ENCODE peak calls at places on chromosomes 1 and 21, in four cellular contexts. K is SK-N-SH, D is neural progenitor cell, Y is cardiac muscle cell. O is an unnamed sample. For H3K36me3 and H3K27me3, the result is how much of the 10 kb centered on the place peaks cover.

GRCh38 chr21:35904995-35905972 is 155.0 kb downstream of the SETD4 start:
- DNase-seq in Y (no peak), K (no peak), D (no peak), O (no peak)

GRCh38 chr1:48966583-48966982 is 189.9 kb upstream of the BEND5 start:
- DNase-seq in K (no peak), Y (no peak), D (no peak), O (no peak)

GRCh38 chr21:29613021-29613420 is 314.3 kb downstream of the BACH1 start:
- DNase-seq in K (no peak), Y (no peak), D (no peak), O (no peak)

GRCh38 chr1:96520542-96520941 is 201.0 kb upstream of the PTBP2 start:
- DNase-seq in D (peak), K (no peak), Y (no peak), O (no peak)

GRCh38 chr1:157348538-157349480 is 203.5 kb downstream of the FCRL5 start:
- DNase-seq in D (no peak), K (no peak), Y (no peak), O (no peak)

GRCh38 chr1:153774780-153775431 is at the start of gene SLC27A3:
- DNase-seq in Y (peak), D (peak), K (peak), O (peak)

GRCh38 chr1:30034627-30035521 is 688.5 kb downstream of the MATN1 start:
- DNase-seq in Y (no peak), K (peak), D (no peak), O (no peak)

GRCh38 chr1:44924835-44925464 is 61.4 kb downstream of the EIF2B3 start:
- DNase-seq in K (no peak), Y (no peak), D (peak), O (no peak)

GRCh38 chr1:192439373-192440025 is 122.7 kb downstream of the RGS21 start:
- DNase-seq in Y (no peak), K (no peak), D (no peak), O (no peak)

GRCh38 chr1:7621334-7622219 is 149.5 kb upstream of the VAMP3 start:
- DNase-seq in D (no peak), K (no peak), Y (peak), O (no peak)

GRCh38 chr1:151887028-151887427 is 22.3 kb downstream of the THEM4 start:
- DNase-seq in Y (no peak), K (no peak), D (no peak), O (no peak)

GRCh38 chr21:42648606-42649005 is 4.8 kb upstream of the PDE9A start:
- DNase-seq in Y (no peak), D (no peak), K (no peak), O (no peak)

GRCh38 chr1:157966034-157966671 is 27.3 kb upstream of the KIRREL1 start:
- DNase-seq in Y (no peak), D (no peak), K (no peak), O (no peak)

DNA sequence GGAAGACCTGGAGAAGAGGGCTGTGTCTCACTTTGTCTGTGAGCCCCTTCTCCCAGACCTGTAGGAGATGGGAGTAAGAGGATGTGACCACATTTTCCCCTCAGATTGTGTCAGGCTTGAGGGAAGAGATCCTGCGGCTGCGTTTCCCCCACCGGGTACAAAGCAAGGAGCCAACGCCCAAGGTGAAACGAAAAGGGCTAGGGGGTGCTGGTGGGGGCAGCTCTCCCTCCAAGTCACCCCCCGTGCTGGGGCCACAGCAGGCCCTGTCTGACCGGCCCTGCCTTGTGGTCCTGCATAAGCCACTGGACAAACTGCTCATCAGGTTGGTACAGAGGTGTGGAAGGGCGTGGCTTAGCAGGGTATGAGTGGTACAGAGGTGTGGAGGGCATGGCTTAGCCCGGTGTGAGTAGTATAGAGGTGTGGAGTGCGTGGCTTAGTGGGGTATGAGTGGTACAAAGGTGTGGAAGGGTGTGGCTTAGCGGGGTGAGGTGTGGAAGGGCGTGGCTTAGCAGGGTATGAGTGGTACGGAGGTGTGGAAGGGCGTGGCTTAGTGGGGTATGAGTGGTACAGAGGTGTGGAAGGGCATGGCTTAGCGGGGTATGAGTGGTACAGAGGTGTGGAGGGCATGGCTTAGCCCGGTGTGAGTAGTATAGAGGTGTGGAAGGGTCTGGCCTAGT is 30.6 kb downstream of the HYI start:
- DNase-seq in K (no peak), Y (no peak), D (no peak), O (peak)
- H3K36me3 ChIP-seq in K (under half), Y (under half), D (under half), O (under half)

GRCh38 chr1:234292548-234292947 is 80.7 kb upstream of the COA6 start:
- DNase-seq in K (no peak), Y (no peak), D (no peak), O (no peak)
- H3K27me3 ChIP-seq in K (under half), Y (under half), D (under half), O (under half)

GRCh38 chr1:206930210-206930798 is 8.6 kb upstream of the FCMR start:
- DNase-seq in K (no peak), D (no peak), Y (no peak), O (no peak)

GRCh38 chr1:206932271-206932670 is 10.5 kb upstream of the FCMR start:
- DNase-seq in D (no peak), Y (no peak), K (no peak), O (no peak)

GRCh38 chr1:206931709-206932108 is 10.0 kb upstream of the FCMR start:
- DNase-seq in K (no peak), Y (no peak), D (no peak), O (peak)

GRCh38 chr1:206926286-206926685 is 4.5 kb upstream of the FCMR start:
- DNase-seq in Y (no peak), D (no peak), K (no peak), O (no peak)

DNA sequence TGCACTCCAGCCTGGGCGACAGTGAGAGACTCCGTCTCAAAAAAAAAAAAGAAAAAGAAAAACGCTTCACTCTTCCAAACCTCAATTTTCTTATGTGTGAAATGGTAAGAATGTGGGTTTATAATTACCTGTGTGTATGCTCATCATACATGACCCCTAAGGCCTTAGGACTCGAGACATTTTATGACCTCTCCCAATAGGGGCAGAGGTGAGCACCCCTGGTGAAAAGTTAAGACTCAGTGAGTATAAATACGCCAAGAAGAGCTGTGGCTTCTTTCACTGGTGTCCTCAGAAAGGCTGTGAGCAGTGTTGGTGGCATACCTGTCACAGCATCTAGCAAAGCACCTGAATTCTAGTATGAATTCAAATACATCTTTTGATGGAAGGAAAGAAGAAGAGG is 7.8 kb upstream of the FCMR start:
- DNase-seq in D (no peak), Y (no peak), K (no peak), O (peak)
- H3K4me3 ChIP-seq in D (no peak), Y (no peak), K (no peak), O (no peak)

DNA sequence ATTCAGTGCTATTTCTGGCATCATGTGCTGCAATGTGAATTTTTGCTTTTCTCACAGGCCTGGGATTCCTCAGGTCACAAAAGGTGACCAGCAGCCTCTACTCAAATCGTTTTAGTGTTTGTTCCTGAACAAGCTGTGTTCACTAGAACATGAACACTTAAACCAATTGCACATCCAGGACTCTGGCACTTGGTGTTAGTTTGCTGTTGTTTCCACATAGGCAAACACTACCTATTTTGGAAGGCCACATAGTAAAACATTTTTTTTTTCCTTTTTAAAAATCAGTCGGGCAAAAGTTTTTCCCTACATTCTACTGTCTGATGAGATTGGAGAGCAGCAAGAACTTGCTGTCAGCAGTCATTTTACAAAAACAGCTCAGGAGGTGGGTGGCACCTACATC is 83.2 kb downstream of the PLPP3 start:
- DNase-seq in D (no peak), K (no peak), Y (no peak), O (no peak)
- H3K36me3 ChIP-seq in D (under half), K (under half), Y (under half), O (under half)

GRCh38 chr1:22801347-22801746 is 90.7 kb downstream of the EPHB2 start:
- DNase-seq in D (no peak), Y (no peak), K (no peak), O (no peak)
- H3K27me3 ChIP-seq in D (under half), Y (under half), K (under half), O (under half)

GRCh38 chr1:27253611-27254010 is 19.2 kb downstream of the WDTC1 start:
- DNase-seq in K (no peak), D (no peak), Y (no peak), O (no peak)
- H3K4me3 ChIP-seq in K (no peak), D (no peak), Y (no peak), O (no peak)

DNA sequence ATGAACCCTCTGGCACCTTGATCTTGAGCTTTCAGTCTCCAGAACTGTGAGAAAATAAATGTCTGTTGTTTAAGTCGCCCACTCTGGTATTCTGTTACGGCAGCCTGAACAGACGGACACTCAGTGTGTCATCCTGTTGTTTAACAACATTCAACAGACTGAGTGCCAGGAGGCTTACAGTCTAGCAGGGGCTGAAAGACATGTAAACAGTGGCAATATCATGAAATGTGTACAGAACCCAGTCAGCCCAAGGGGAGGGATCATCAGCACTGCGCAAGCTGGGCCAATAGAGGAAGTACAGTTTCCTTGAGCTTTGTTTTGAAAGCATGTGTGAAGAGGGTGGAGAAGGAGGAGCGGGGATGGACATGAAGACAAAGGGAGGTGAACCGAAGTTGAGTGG is 13.6 kb downstream of the DIP2A start:
- DNase-seq in D (no peak), K (no peak), Y (no peak), O (no peak)
- H3K36me3 ChIP-seq in D (under half), K (under half), Y (under half), O (under half)

GRCh38 chr1:47207811-47208373 is 18.1 kb upstream of the PDZK1IP1 start:
- DNase-seq in Y (no peak), K (no peak), D (no peak), O (no peak)
- H3K27me3 ChIP-seq in Y (under half), K (under half), D (half or more), O (under half)

GRCh38 chr1:24735619-24736375 is 9.4 kb upstream of the CLIC4 start:
- DNase-seq in K (peak), D (peak), Y (no peak), O (no peak)

GRCh38 chr1:24739241-24739640 is 6.0 kb upstream of the CLIC4 start:
- DNase-seq in D (no peak), K (no peak), Y (no peak), O (no peak)

GRCh38 chr1:24737368-24738117 is 7.7 kb upstream of the CLIC4 start:
- DNase-seq in Y (no peak), D (no peak), K (no peak), O (no peak)

DNA sequence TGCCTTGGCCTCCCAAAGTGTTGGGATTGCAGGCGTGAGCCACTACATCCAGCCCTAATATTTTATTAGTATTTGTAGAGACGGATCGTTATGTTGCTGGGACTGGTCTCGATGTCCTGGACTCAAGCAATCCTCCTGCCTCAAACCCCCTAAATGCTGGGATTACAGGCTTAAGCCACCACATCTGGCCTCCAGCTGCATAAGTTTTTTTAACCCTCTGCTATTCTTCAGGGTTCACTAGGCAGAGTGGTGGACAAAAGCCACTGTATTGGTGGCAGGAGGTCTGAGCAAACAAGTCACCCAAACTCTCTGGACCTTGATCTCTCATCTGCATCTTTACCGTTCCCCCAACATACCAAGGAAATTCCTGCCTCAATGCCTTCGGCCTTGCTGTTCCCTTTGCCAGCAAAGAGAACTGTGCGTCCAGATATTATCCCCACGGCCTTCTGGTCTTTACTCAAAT is 10.1 kb upstream of the CLIC4 start:
- DNase-seq in D (peak), Y (no peak), K (no peak), O (no peak)
- H3K4me3 ChIP-seq in D (no peak), Y (no peak), K (no peak), O (no peak)

GRCh38 chr1:201634261-201634660 is 95.3 kb downstream of the NAV1 start:
- DNase-seq in Y (no peak), K (no peak), D (no peak), O (no peak)

GRCh38 chr1:201636581-201636980 is 97.7 kb downstream of the NAV1 start:
- DNase-seq in Y (no peak), D (no peak), K (no peak), O (no peak)

GRCh38 chr1:201633811-201634210 is 94.9 kb downstream of the NAV1 start:
- DNase-seq in K (no peak), D (peak), Y (no peak), O (no peak)

GRCh38 chr1:201637282-201638076 is 98.6 kb downstream of the NAV1 start:
- DNase-seq in Y (no peak), D (no peak), K (peak), O (no peak)

GRCh38 chr1:201636065-201636464 is 97.1 kb downstream of the NAV1 start:
- DNase-seq in D (peak), Y (peak), K (no peak), O (no peak)
- H3K36me3 ChIP-seq in D (under half), Y (under half), K (under half), O (under half)

O was measured in H7.